ENCODE peak calls at places on chromosomes 16 and 17, in eight cellular contexts. One of them, this sample, is unnamed.

GRCh38 chr17:81120695-81121621 is 44.3 kb upstream of the PVALEF start:
- DNase-seq in left ventricle myocardium inferior: no peak
- DNase-seq in dorsolateral prefrontal cortex: no peak
- DNase-seq in A549: peak; percentile 46
- DNase-seq in thoracic aorta: no peak
- DNase-seq in LNCaP clone FGC: no peak
- DNase-seq in fibroblast of mammary gland: no peak
- DNase-seq in sigmoid colon: no peak
- DNase-seq in this sample: no peak

GRCh38 chr17:76734080-76734840 is 2.9 kb downstream of the SRSF2 start:
- DNase-seq in left ventricle myocardium inferior: no peak
- DNase-seq in dorsolateral prefrontal cortex: no peak
- DNase-seq in A549: peak; percentile 36
- DNase-seq in thoracic aorta: no peak
- DNase-seq in LNCaP clone FGC: no peak
- DNase-seq in fibroblast of mammary gland: peak; percentile 58
- DNase-seq in sigmoid colon: no peak
- DNase-seq in this sample: peak; percentile 57

GRCh38 chr17:55434721-55435120 is 13.1 kb upstream of the MMD start:
- DNase-seq in left ventricle myocardium inferior: no peak
- DNase-seq in dorsolateral prefrontal cortex: no peak
- DNase-seq in A549: no peak
- DNase-seq in thoracic aorta: no peak
- DNase-seq in LNCaP clone FGC: no peak
- DNase-seq in fibroblast of mammary gland: peak; percentile 70
- DNase-seq in sigmoid colon: no peak
- DNase-seq in this sample: no peak

GRCh38 chr16:52921104-52921503 is 131.6 kb downstream of the CHD9NB start:
- DNase-seq in left ventricle myocardium inferior: no peak
- DNase-seq in dorsolateral prefrontal cortex: no peak
- DNase-seq in A549: no peak
- DNase-seq in thoracic aorta: no peak
- DNase-seq in LNCaP clone FGC: no peak
- DNase-seq in fibroblast of mammary gland: no peak
- DNase-seq in sigmoid colon: no peak
- DNase-seq in this sample: no peak

GRCh38 chr17:45298546-45299285 is 18.1 kb downstream of the MAP3K14 start:
- DNase-seq in left ventricle myocardium inferior: no peak
- DNase-seq in dorsolateral prefrontal cortex: no peak
- DNase-seq in A549: no peak
- DNase-seq in thoracic aorta: no peak
- DNase-seq in LNCaP clone FGC: no peak
- DNase-seq in fibroblast of mammary gland: no peak
- DNase-seq in sigmoid colon: no peak
- DNase-seq in this sample: no peak

GRCh38 chr16:1763521-1764511 is 7.5 kb downstream of the NME3 start:
- DNase-seq in left ventricle myocardium inferior: no peak
- DNase-seq in dorsolateral prefrontal cortex: no peak
- DNase-seq in A549: peak; percentile 56
- DNase-seq in thoracic aorta: no peak
- DNase-seq in LNCaP clone FGC: no peak
- DNase-seq in fibroblast of mammary gland: no peak
- DNase-seq in sigmoid colon: no peak
- DNase-seq in this sample: peak; percentile 12

GRCh38 chr17:32626371-32626770 is 139.6 kb downstream of the CDK5R1 start:
- DNase-seq in left ventricle myocardium inferior: no peak
- DNase-seq in dorsolateral prefrontal cortex: no peak
- DNase-seq in A549: no peak
- DNase-seq in thoracic aorta: no peak
- DNase-seq in LNCaP clone FGC: no peak
- DNase-seq in fibroblast of mammary gland: no peak
- DNase-seq in sigmoid colon: no peak
- DNase-seq in this sample: no peak

GRCh38 chr17:792277-792676 is 10.1 kb downstream of the MRM3 start:
- DNase-seq in left ventricle myocardium inferior: no peak
- DNase-seq in dorsolateral prefrontal cortex: no peak
- DNase-seq in A549: peak; percentile 51
- DNase-seq in thoracic aorta: no peak
- DNase-seq in LNCaP clone FGC: no peak
- DNase-seq in fibroblast of mammary gland: peak; percentile 27
- DNase-seq in sigmoid colon: peak; percentile 43
- DNase-seq in this sample: no peak

GRCh38 chr16:53372942-53373871 is 61.1 kb upstream of the RBL2 start:
- DNase-seq in left ventricle myocardium inferior: no peak
- DNase-seq in dorsolateral prefrontal cortex: no peak
- DNase-seq in A549: peak; percentile 9
- DNase-seq in thoracic aorta: no peak
- DNase-seq in LNCaP clone FGC: peak; percentile 39
- DNase-seq in fibroblast of mammary gland: no peak
- DNase-seq in sigmoid colon: no peak
- DNase-seq in this sample: no peak

GRCh38 chr17:18267927-18268711 is 7.7 kb downstream of the MIEF2 start:
- DNase-seq in left ventricle myocardium inferior: no peak
- DNase-seq in dorsolateral prefrontal cortex: no peak
- DNase-seq in A549: no peak
- DNase-seq in thoracic aorta: no peak
- DNase-seq in LNCaP clone FGC: no peak
- DNase-seq in fibroblast of mammary gland: peak; percentile 28
- DNase-seq in sigmoid colon: no peak
- DNase-seq in this sample: peak; percentile 21

GRCh38 chr17:4625181-4625601 is 16.3 kb downstream of the ALOX15 start:
- DNase-seq in left ventricle myocardium inferior: no peak
- DNase-seq in dorsolateral prefrontal cortex: no peak
- DNase-seq in A549: no peak
- DNase-seq in thoracic aorta: no peak
- DNase-seq in LNCaP clone FGC: no peak
- DNase-seq in fibroblast of mammary gland: peak; percentile 19
- DNase-seq in sigmoid colon: no peak
- DNase-seq in this sample: peak; percentile 18

GRCh38 chr17:21289902-21290571 is 5.5 kb downstream of the MAP2K3 start:
- DNase-seq in left ventricle myocardium inferior: peak; percentile 86
- DNase-seq in dorsolateral prefrontal cortex: no peak
- DNase-seq in A549: no peak
- DNase-seq in thoracic aorta: no peak
- DNase-seq in LNCaP clone FGC: no peak
- DNase-seq in fibroblast of mammary gland: no peak
- DNase-seq in sigmoid colon: peak; percentile 90
- DNase-seq in this sample: no peak

GRCh38 chr17:15782809-15783208 is 50.7 kb downstream of the TBC1D26 start:
- DNase-seq in left ventricle myocardium inferior: peak; percentile 70
- DNase-seq in dorsolateral prefrontal cortex: no peak
- DNase-seq in A549: no peak
- DNase-seq in thoracic aorta: no peak
- DNase-seq in LNCaP clone FGC: no peak
- DNase-seq in fibroblast of mammary gland: peak; percentile 43
- DNase-seq in sigmoid colon: peak; percentile 82
- DNase-seq in this sample: peak; percentile 55

GRCh38 chr16:65781363-65781762 is 585.1 kb upstream of the CDH5 start:
- DNase-seq in left ventricle myocardium inferior: no peak
- DNase-seq in dorsolateral prefrontal cortex: no peak
- DNase-seq in A549: no peak
- DNase-seq in thoracic aorta: no peak
- DNase-seq in LNCaP clone FGC: no peak
- DNase-seq in fibroblast of mammary gland: no peak
- DNase-seq in sigmoid colon: no peak
- DNase-seq in this sample: no peak

DNA sequence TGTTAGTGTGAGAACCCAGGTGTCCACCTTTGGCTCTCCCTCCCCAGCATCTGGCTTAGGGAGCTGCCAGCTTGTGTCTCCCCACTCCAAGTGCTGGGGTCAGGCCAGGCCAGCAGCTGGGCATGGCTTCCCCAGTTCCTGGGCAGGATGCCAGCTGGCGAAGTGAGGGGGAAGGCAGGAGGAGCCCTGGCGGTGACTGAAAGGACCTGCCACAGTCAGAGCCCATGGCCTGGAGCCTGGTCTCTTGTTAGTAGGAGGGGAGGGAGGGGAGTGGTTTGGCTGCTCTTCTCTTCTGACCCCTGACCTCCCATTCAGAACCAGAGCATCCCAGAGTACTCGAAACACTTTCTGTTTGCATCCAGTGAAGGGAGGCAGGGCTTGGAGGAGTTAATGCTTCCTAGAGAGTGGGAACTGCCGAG is 586 bp downstream of the CHD3 start:
- DNase-seq in left ventricle myocardium inferior: peak; percentile 97
- DNase-seq in dorsolateral prefrontal cortex: peak; percentile 96
- DNase-seq in A549: peak; percentile 92
- DNase-seq in thoracic aorta: peak; percentile 94
- DNase-seq in LNCaP clone FGC: peak; percentile 99
- DNase-seq in fibroblast of mammary gland: peak; percentile 96
- DNase-seq in sigmoid colon: peak; percentile 99
- DNase-seq in this sample: peak; percentile 96
- H3K4me3 ChIP-seq in left ventricle myocardium inferior: peak overlapping the region; percentile 88
- H3K4me3 ChIP-seq in dorsolateral prefrontal cortex: peak overlapping the region; percentile 36
- H3K4me3 ChIP-seq in A549: peak overlapping the region; percentile 49
- H3K4me3 ChIP-seq in thoracic aorta: peak overlapping the region; percentile 16
- H3K4me3 ChIP-seq in LNCaP clone FGC: peak overlapping the region; percentile 50
- H3K4me3 ChIP-seq in fibroblast of mammary gland: peak overlapping the region; percentile 21
- H3K4me3 ChIP-seq in sigmoid colon: peak overlapping the region; percentile 25
- H3K4me3 ChIP-seq in this sample: peak overlapping the region; percentile 22

GRCh38 chr16:55376567-55377167 is 52.7 kb downstream of the IRX6 start:
- DNase-seq in left ventricle myocardium inferior: no peak
- DNase-seq in dorsolateral prefrontal cortex: no peak
- DNase-seq in A549: no peak
- DNase-seq in thoracic aorta: no peak
- DNase-seq in LNCaP clone FGC: no peak
- DNase-seq in fibroblast of mammary gland: no peak
- DNase-seq in sigmoid colon: no peak
- DNase-seq in this sample: no peak
- TF ChIP-seq CTCF in left ventricle myocardium inferior: no peak
- TF ChIP-seq CTCF in dorsolateral prefrontal cortex: no peak
- TF ChIP-seq CTCF in A549: no peak
- TF ChIP-seq CTCF in thoracic aorta: no peak
- TF ChIP-seq CTCF in LNCaP clone FGC: no peak
- TF ChIP-seq CTCF in fibroblast of mammary gland: no peak
- TF ChIP-seq CTCF in sigmoid colon: no peak
- TF ChIP-seq CTCF in this sample: no peak

DNA sequence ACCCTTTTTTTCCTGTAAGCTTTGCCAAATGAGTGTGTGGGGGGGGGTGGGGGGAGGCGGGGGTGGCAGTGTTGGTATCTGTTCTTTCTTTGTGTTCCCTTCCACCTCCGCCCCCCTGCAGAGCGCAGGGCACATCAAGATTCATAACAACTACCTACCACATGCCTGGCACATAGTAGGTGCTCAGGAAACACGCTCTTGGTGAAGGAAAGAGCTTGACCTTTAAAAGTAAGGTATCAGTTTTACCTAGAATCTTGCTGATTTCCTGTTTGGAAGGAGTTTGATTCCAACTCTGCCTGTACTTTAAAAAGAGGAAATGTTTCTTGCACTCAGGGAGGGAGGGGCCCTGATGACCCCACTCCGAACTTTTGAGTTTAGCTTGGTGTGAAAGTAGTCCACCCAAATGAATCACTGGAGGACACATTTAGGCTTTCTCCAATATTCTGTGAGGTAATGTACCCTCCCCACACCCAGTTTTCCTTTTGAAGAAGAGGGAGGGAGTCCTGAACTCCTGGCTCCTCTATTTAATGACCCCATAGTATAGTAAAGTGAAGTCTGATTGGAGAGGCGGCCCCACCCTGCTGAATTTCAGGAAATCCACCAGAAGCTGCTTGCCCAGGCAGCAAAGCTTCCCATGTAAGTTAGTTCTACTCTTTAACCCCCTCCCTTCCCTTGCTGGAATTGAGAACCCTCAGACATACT is 549 bp upstream of the FAM20A start:
- DNase-seq in left ventricle myocardium inferior: no peak
- DNase-seq in dorsolateral prefrontal cortex: no peak
- DNase-seq in A549: no peak
- DNase-seq in thoracic aorta: no peak
- DNase-seq in LNCaP clone FGC: no peak
- DNase-seq in fibroblast of mammary gland: no peak
- DNase-seq in sigmoid colon: no peak
- DNase-seq in this sample: no peak
- H3K4me3 ChIP-seq in left ventricle myocardium inferior: peak overlapping the region; percentile 83
- H3K4me3 ChIP-seq in dorsolateral prefrontal cortex: no peak overlapping the region
- H3K4me3 ChIP-seq in A549: peak overlapping the region; percentile 64
- H3K4me3 ChIP-seq in thoracic aorta: peak overlapping the region; percentile 73
- H3K4me3 ChIP-seq in LNCaP clone FGC: no peak overlapping the region
- H3K4me3 ChIP-seq in fibroblast of mammary gland: peak overlapping the region; percentile 47
- H3K4me3 ChIP-seq in sigmoid colon: peak overlapping the region; percentile 56
- H3K4me3 ChIP-seq in this sample: peak overlapping the region; percentile 66

GRCh38 chr16:3027983-3028715 is 4.3 kb downstream of the THOC6 start:
- DNase-seq in left ventricle myocardium inferior: peak; percentile 78
- DNase-seq in dorsolateral prefrontal cortex: peak; percentile 83
- DNase-seq in A549: peak; percentile 89
- DNase-seq in thoracic aorta: no peak
- DNase-seq in LNCaP clone FGC: no peak
- DNase-seq in fibroblast of mammary gland: peak; percentile 51
- DNase-seq in sigmoid colon: peak; percentile 85
- DNase-seq in this sample: peak; percentile 64
- TF ChIP-seq CTCF in left ventricle myocardium inferior: peak; percentile 75
- TF ChIP-seq CTCF in dorsolateral prefrontal cortex: peak; percentile 66
- TF ChIP-seq CTCF in A549: peak; percentile 88
- TF ChIP-seq CTCF in thoracic aorta: peak; percentile 66
- TF ChIP-seq CTCF in LNCaP clone FGC: peak; percentile 98
- TF ChIP-seq CTCF in fibroblast of mammary gland: peak; percentile 44
- TF ChIP-seq CTCF in sigmoid colon: peak; percentile 42
- TF ChIP-seq CTCF in this sample: peak; percentile 58

GRCh38 chr17:73291260-73291801 is 20.5 kb downstream of the CDC42EP4 start:
- DNase-seq in left ventricle myocardium inferior: peak; percentile 66
- DNase-seq in dorsolateral prefrontal cortex: no peak
- DNase-seq in A549: peak; percentile 65
- DNase-seq in thoracic aorta: peak; percentile 77
- DNase-seq in LNCaP clone FGC: no peak
- DNase-seq in fibroblast of mammary gland: peak; percentile 96
- DNase-seq in sigmoid colon: peak; percentile 85
- DNase-seq in this sample: peak; percentile 87

GRCh38 chr17:73290399-73291259 is 21.2 kb downstream of the CDC42EP4 start:
- DNase-seq in left ventricle myocardium inferior: no peak
- DNase-seq in dorsolateral prefrontal cortex: no peak
- DNase-seq in A549: no peak
- DNase-seq in thoracic aorta: no peak
- DNase-seq in LNCaP clone FGC: no peak
- DNase-seq in fibroblast of mammary gland: no peak
- DNase-seq in sigmoid colon: no peak
- DNase-seq in this sample: no peak

GRCh38 chr17:73293031-73293430 is 18.8 kb downstream of the CDC42EP4 start:
- DNase-seq in left ventricle myocardium inferior: no peak
- DNase-seq in dorsolateral prefrontal cortex: no peak
- DNase-seq in A549: no peak
- DNase-seq in thoracic aorta: no peak
- DNase-seq in LNCaP clone FGC: no peak
- DNase-seq in fibroblast of mammary gland: no peak
- DNase-seq in sigmoid colon: no peak
- DNase-seq in this sample: no peak

GRCh38 chr17:73292031-73292531 is 19.7 kb downstream of the CDC42EP4 start:
- DNase-seq in left ventricle myocardium inferior: peak; percentile 77
- DNase-seq in dorsolateral prefrontal cortex: peak; percentile 53
- DNase-seq in A549: peak; percentile 49
- DNase-seq in thoracic aorta: peak; percentile 70
- DNase-seq in LNCaP clone FGC: no peak
- DNase-seq in fibroblast of mammary gland: peak; percentile 86
- DNase-seq in sigmoid colon: peak; percentile 87
- DNase-seq in this sample: no peak

GRCh38 chr17:73293480-73293911 is 18.3 kb downstream of the CDC42EP4 start:
- DNase-seq in left ventricle myocardium inferior: peak; percentile 60
- DNase-seq in dorsolateral prefrontal cortex: peak; percentile 49
- DNase-seq in A549: peak; percentile 36
- DNase-seq in thoracic aorta: peak; percentile 65
- DNase-seq in LNCaP clone FGC: no peak
- DNase-seq in fibroblast of mammary gland: peak; percentile 91
- DNase-seq in sigmoid colon: peak; percentile 92
- DNase-seq in this sample: peak; percentile 90
- H3K4me3 ChIP-seq in left ventricle myocardium inferior: no peak overlapping the region
- H3K4me3 ChIP-seq in dorsolateral prefrontal cortex: no peak overlapping the region
- H3K4me3 ChIP-seq in A549: no peak overlapping the region
- H3K4me3 ChIP-seq in thoracic aorta: no peak overlapping the region
- H3K4me3 ChIP-seq in LNCaP clone FGC: no peak overlapping the region
- H3K4me3 ChIP-seq in fibroblast of mammary gland: no peak overlapping the region
- H3K4me3 ChIP-seq in sigmoid colon: no peak overlapping the region
- H3K4me3 ChIP-seq in this sample: no peak overlapping the region

GRCh38 chr16:12719972-12720371 is 83.7 kb downstream of the CPPED1 start:
- DNase-seq in left ventricle myocardium inferior: no peak
- DNase-seq in dorsolateral prefrontal cortex: no peak
- DNase-seq in A549: no peak
- DNase-seq in thoracic aorta: no peak
- DNase-seq in LNCaP clone FGC: no peak
- DNase-seq in fibroblast of mammary gland: no peak
- DNase-seq in sigmoid colon: no peak
- DNase-seq in this sample: no peak
- TF ChIP-seq CTCF in left ventricle myocardium inferior: no peak
- TF ChIP-seq CTCF in dorsolateral prefrontal cortex: peak; percentile 44
- TF ChIP-seq CTCF in A549: no peak
- TF ChIP-seq CTCF in thoracic aorta: no peak
- TF ChIP-seq CTCF in LNCaP clone FGC: no peak
- TF ChIP-seq CTCF in fibroblast of mammary gland: no peak
- TF ChIP-seq CTCF in sigmoid colon: no peak
- TF ChIP-seq CTCF in this sample: no peak

This sample was measured in fibroblast of villous mesenchyme.